ENCODE peak calls at places on chromosomes 7 and 10, in five cellular contexts. M is skeletal muscle cell; V is ureter; N is activated effector memory CD4-positive, alpha-beta T cell treated with Interleukin-2 at 50 U/mL for 16 hours; I is SW480. H is an unnamed sample.

GRCh38 chr7:44077681-44078091 is 4.6 kb downstream of the POLM start:
- DNase-seq in M (no peak), V (no peak), N (no peak), I (no peak), H (no peak)

GRCh38 chr7:28558236-28558635 is 145.9 kb downstream of the CREB5 start:
- DNase-seq in M (no peak), V (no peak), N (no peak), I (no peak), H (no peak)

GRCh38 chr10:44725404-44725803 is 185.7 kb upstream of the TMEM72 start:
- DNase-seq in M (no peak), V (no peak), N (no peak), I (no peak), H (peak)

GRCh38 chr10:9038146-9038714 is 983.7 kb downstream of the GATA3 start:
- DNase-seq in M (no peak), V (no peak), N (no peak), I (no peak), H (no peak)

GRCh38 chr7:53418834-53419482 is 383.5 kb downstream of the POM121L12 start:
- DNase-seq in M (no peak), V (no peak), N (no peak), I (no peak), H (no peak)

GRCh38 chr10:97321032-97321806 is 2.1 kb downstream of the FRAT1 start:
- DNase-seq in M (no peak), V (peak), N (no peak), I (no peak), H (no peak)

GRCh38 chr10:5575482-5576153 is 50.9 kb downstream of the CALML3 start:
- DNase-seq in M (no peak), V (no peak), N (no peak), I (no peak), H (peak)

GRCh38 chr7:45235905-45236304 is 78.3 kb downstream of the RAMP3 start:
- DNase-seq in M (no peak), V (no peak), N (no peak), I (no peak), H (no peak)

GRCh38 chr10:35135861-35136260 is 9.2 kb downstream of the CREM start:
- DNase-seq in M (no peak), V (no peak), N (peak), I (no peak), H (no peak)

GRCh38 chr7:142279616-142280015 is 21.8 kb upstream of the PRSS58 start:
- DNase-seq in M (no peak), V (no peak), N (no peak), I (no peak), H (no peak)

GRCh38 chr7:114095885-114096284 is 177.1 kb upstream of the PPP1R3A start:
- DNase-seq in M (no peak), V (no peak), N (no peak), I (no peak), H (no peak)

GRCh38 chr10:100890696-100891271 is 22.0 kb upstream of the SLF2 start:
- DNase-seq in M (peak), V (peak), N (no peak), I (peak), H (peak)

GRCh38 chr10:126243976-126244375 is 144.3 kb downstream of the ADAM12 start:
- DNase-seq in M (peak), V (no peak), N (no peak), I (no peak), H (peak)

GRCh38 chr10:13272164-13272571 is 27.7 kb downstream of the PHYH start:
- DNase-seq in M (peak), V (peak), N (no peak), I (no peak), H (peak)

GRCh38 chr10:78904196-78904595 is 164.6 kb upstream of the ZMIZ1 start:
- DNase-seq in M (no peak), V (no peak), N (no peak), I (no peak), H (no peak)

GRCh38 chr7:10802526-10802925 is 171.1 kb upstream of the PHF14 start:
- DNase-seq in M (peak), V (no peak), N (no peak), I (no peak), H (peak)

GRCh38 chr7:79292834-79293233 is 160.6 kb downstream of the MAGI2 start:
- DNase-seq in M (no peak), V (no peak), N (no peak), I (no peak), H (no peak)

GRCh38 chr10:128551475-128551874 is 425.3 kb upstream of the MKI67 start:
- DNase-seq in M (no peak), V (no peak), N (no peak), I (no peak), H (no peak)

GRCh38 chr7:25583655-25584054 is 355.4 kb upstream of the NPVF start:
- DNase-seq in M (no peak), V (no peak), N (no peak), I (no peak), H (no peak)

GRCh38 chr10:47419421-47419820 is 35.3 kb upstream of the ZNF488 start:
- DNase-seq in M (no peak), V (no peak), N (no peak), I (no peak), H (no peak)

GRCh38 chr10:106566871-106567270 is 597.6 kb downstream of the SORCS1 start:
- DNase-seq in M (no peak), V (no peak), N (no peak), I (no peak), H (no peak)

GRCh38 chr7:140591178-140591902 is 49.3 kb downstream of the DENND2A start:
- DNase-seq in M (no peak), V (no peak), N (no peak), I (peak), H (no peak)

GRCh38 chr10:14089556-14090297 is 241.0 kb downstream of the FRMD4A start:
- DNase-seq in M (no peak), V (no peak), N (no peak), I (no peak), H (no peak)

GRCh38 chr10:121263407-121263783 is 334.8 kb downstream of the FGFR2 start:
- DNase-seq in M (no peak), V (no peak), N (no peak), I (no peak), H (no peak)

GRCh38 chr7:98202367-98203195 is 8.7 kb upstream of the BHLHA15 start:
- DNase-seq in M (no peak), V (no peak), N (peak), I (peak), H (no peak)

GRCh38 chr10:111523016-111523415 is 446.2 kb downstream of the ADRA2A start:
- DNase-seq in M (no peak), V (no peak), N (no peak), I (no peak), H (no peak)

GRCh38 chr7:79296553-79297320 is 156.7 kb downstream of the MAGI2 start:
- DNase-seq in M (no peak), V (no peak), N (no peak), I (no peak), H (no peak)

GRCh38 chr7:55128693-55129394 is 110.0 kb downstream of the EGFR start:
- DNase-seq in M (peak), V (no peak), N (no peak), I (no peak), H (no peak)

GRCh38 chr7:101927389-101928306 is 110.2 kb downstream of the CUX1 start:
- DNase-seq in M (no peak), V (no peak), N (no peak), I (no peak), H (no peak)

GRCh38 chr7:142345817-142346216 is 88.0 kb upstream of the PRSS58 start:
- DNase-seq in M (no peak), V (no peak), N (no peak), I (no peak), H (no peak)

GRCh38 chr7:120733143-120733542 is 124.8 kb downstream of the TSPAN12 start:
- DNase-seq in M (peak), V (no peak), N (no peak), I (peak), H (peak)

GRCh38 chr7:36131026-36131425 is 22.0 kb upstream of the EEPD1 start:
- DNase-seq in M (no peak), V (no peak), N (no peak), I (no peak), H (no peak)

GRCh38 chr7:79529214-79529895 is 75.9 kb upstream of the MAGI2 start:
- DNase-seq in M (no peak), V (no peak), N (no peak), I (no peak), H (no peak)

H was measured in stromal cell of bone marrow.